ENCODE peak calls at places on chromosome 2, in four cellular contexts. A is IMR-90, V is H1, T is H9. M is an unnamed sample.

GRCh38 chr2:239904496-239904895 is 120.6 kb downstream of the NDUFA10 start:
- DNase-seq in A (no peak), V (no peak), T (no peak), M (no peak)

GRCh38 chr2:9065901-9066300 is 62.4 kb upstream of the MBOAT2 start:
- DNase-seq in A (no peak), V (no peak), T (no peak), M (no peak)

GRCh38 chr2:67048314-67048713 is 348.8 kb upstream of the ETAA1 start:
- DNase-seq in A (no peak), V (no peak), T (no peak), M (peak; percentile 37)

GRCh38 chr2:67043781-67044478 is 353.2 kb upstream of the ETAA1 start:
- DNase-seq in A (no peak), V (no peak), T (no peak), M (no peak)

GRCh38 chr2:9896216-9896615 is 52.9 kb downstream of the TAF1B start:
- DNase-seq in A (no peak), V (no peak), T (no peak), M (peak; percentile 30)

GRCh38 chr2:15173506-15173905 is 387.6 kb downstream of the NBAS start:
- DNase-seq in A (no peak), V (no peak), T (no peak), M (no peak)

GRCh38 chr2:129908721-129909373 is 70.6 kb upstream of the RAB6C start:
- DNase-seq in A (no peak), V (peak; percentile 47), T (peak; percentile 40), M (no peak)

GRCh38 chr2:152715854-152716428 is 1.3 kb downstream of the PRPF40A start:
- DNase-seq in A (peak; percentile 5), V (no peak), T (peak; percentile 57), M (peak; percentile 81)

GRCh38 chr2:162317910-162318279 is 589 bp downstream of the IFIH1 start:
- DNase-seq in A (no peak), V (no peak), T (peak; percentile 57), M (peak; percentile 25)

GRCh38 chr2:214410918-214411554 is at the start of gene VWC2L:
- DNase-seq in A (peak; percentile 76), V (peak; percentile 92), T (peak; percentile 88), M (peak; percentile 91)

GRCh38 chr2:150485114-150485870 is 2.2 kb downstream of the RND3 start:
- DNase-seq in A (peak; percentile 53), V (peak; percentile 77), T (peak; percentile 76), M (peak; percentile 88)

GRCh38 chr2:46749042-46749461 is 166.6 kb downstream of the MCFD2 start:
- DNase-seq in A (peak; percentile 88), V (no peak), T (no peak), M (peak; percentile 23)

GRCh38 chr2:222805591-222806304 is 55.1 kb upstream of the ACSL3 start:
- DNase-seq in A (no peak), V (no peak), T (no peak), M (peak; percentile 48)

GRCh38 chr2:174835797-174836255 is 71.6 kb upstream of the CHRNA1 start:
- DNase-seq in A (peak; percentile 97), V (no peak), T (no peak), M (peak; percentile 51)

GRCh38 chr2:238169708-238170251 is 11.0 kb downstream of the ERFE start:
- DNase-seq in A (peak; percentile 98), V (no peak), T (no peak), M (no peak)

GRCh38 chr2:216216951-216217903 is 108.1 kb downstream of the XRCC5 start:
- DNase-seq in A (peak; percentile 71), V (no peak), T (no peak), M (peak; percentile 88)

GRCh38 chr2:167489307-167489706 is 601.0 kb downstream of the XIRP2 start:
- DNase-seq in A (no peak), V (no peak), T (no peak), M (no peak)

GRCh38 chr2:239285071-239285931 is 115.5 kb downstream of the HDAC4 start:
- DNase-seq in A (no peak), V (no peak), T (no peak), M (no peak)

GRCh38 chr2:168639024-168639423 is 163.4 kb upstream of the NOSTRIN start:
- DNase-seq in A (no peak), V (no peak), T (no peak), M (no peak)

GRCh38 chr2:126666003-126666402 is 10.0 kb downstream of the GYPC start:
- DNase-seq in A (no peak), V (no peak), T (no peak), M (no peak)

GRCh38 chr2:236309669-236310029 is 45.4 kb upstream of the ASB18 start:
- DNase-seq in A (no peak), V (peak; percentile 77), T (peak; percentile 73), M (peak; percentile 65)

GRCh38 chr2:30915485-30915884 is 108.2 kb upstream of the CAPN13 start:
- DNase-seq in A (peak; percentile 0), V (peak; percentile 72), T (peak; percentile 79), M (peak; percentile 82)

GRCh38 chr2:55087930-55088329 is 37.7 kb upstream of the RTN4 start:
- DNase-seq in A (no peak), V (no peak), T (no peak), M (peak; percentile 72)

GRCh38 chr2:217077841-217078407 is 218.1 kb upstream of the TNP1 start:
- DNase-seq in A (peak; percentile 69), V (no peak), T (no peak), M (no peak)

GRCh38 chr2:84942964-84943421 is 28.0 kb upstream of the KCMF1 start:
- DNase-seq in A (peak; percentile 74), V (no peak), T (no peak), M (no peak)

GRCh38 chr2:27737676-27738348 is 33.7 kb upstream of the MRPL33 start:
- DNase-seq in A (peak; percentile 84), V (no peak), T (no peak), M (no peak)

GRCh38 chr2:73516033-73516432 is 126.2 kb downstream of the NAT8 start:
- DNase-seq in A (peak; percentile 12), V (no peak), T (no peak), M (no peak)

GRCh38 chr2:67600946-67601345 is 203.8 kb downstream of the ETAA1 start:
- DNase-seq in A (peak; percentile 73), V (no peak), T (no peak), M (no peak)

GRCh38 chr2:169715379-169716228 is 18.0 kb upstream of the KLHL23 start:
- DNase-seq in A (peak; percentile 41), V (no peak), T (no peak), M (no peak)

GRCh38 chr2:207674826-207675225 is 36.6 kb upstream of the CCNYL1 start:
- DNase-seq in A (no peak), V (no peak), T (peak; percentile 42), M (peak; percentile 34)

GRCh38 chr2:178177066-178177679 is 17.1 kb upstream of the OSBPL6 start:
- DNase-seq in A (peak; percentile 67), V (no peak), T (no peak), M (no peak)

GRCh38 chr2:164621761-164622105 is 451 bp upstream of the GRB14 start:
- DNase-seq in A (no peak), V (peak; percentile 59), T (peak; percentile 48), M (peak; percentile 61)

GRCh38 chr2:85734015-85734414 is 19.8 kb upstream of the ATOH8 start:
- DNase-seq in A (no peak), V (no peak), T (no peak), M (no peak)

GRCh38 chr2:23456881-23457760 is 72.1 kb downstream of the KLHL29 start:
- DNase-seq in A (peak; percentile 85), V (no peak), T (no peak), M (no peak)

DNA sequence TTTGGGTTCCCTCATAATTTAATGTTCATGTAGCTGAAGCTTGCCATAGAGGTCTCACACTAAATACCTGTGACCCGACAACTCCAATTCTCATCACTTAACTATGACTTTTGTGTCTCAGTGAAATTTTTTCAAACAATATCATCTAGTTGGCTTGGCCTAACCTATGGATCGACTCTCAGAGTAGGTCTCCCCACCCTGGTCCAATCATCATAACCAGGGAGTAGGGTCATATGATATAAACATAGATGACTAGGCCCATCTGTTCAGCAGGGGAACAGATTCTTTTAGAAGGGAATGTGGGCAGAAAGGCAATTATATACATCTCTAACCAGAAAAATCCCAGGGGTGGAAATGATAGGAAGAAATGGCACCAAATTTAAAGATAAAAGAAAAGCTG is 83.7 kb upstream of the SLC39A10 start:
- DNase-seq in A (peak; percentile 70), V (no peak), T (no peak), M (no peak)
- H3K18ac ChIP-seq in A (peak overlapping the region; percentile 11), V (no peak overlapping the region), T (no peak overlapping the region), M (no peak overlapping the region)

GRCh38 chr2:25650249-25650648 is 23.1 kb downstream of the DTNB start:
- DNase-seq in A (no peak), V (no peak), T (no peak), M (no peak)

GRCh38 chr2:25651782-25652455 is 21.5 kb downstream of the DTNB start:
- DNase-seq in A (no peak), V (no peak), T (no peak), M (no peak)

GRCh38 chr2:25654801-25655200 is 18.6 kb downstream of the DTNB start:
- DNase-seq in A (no peak), V (no peak), T (no peak), M (no peak)

GRCh38 chr2:25649790-25650189 is 23.6 kb downstream of the DTNB start:
- DNase-seq in A (no peak), V (no peak), T (no peak), M (no peak)

GRCh38 chr2:25651066-25651465 is 22.3 kb downstream of the DTNB start:
- DNase-seq in A (peak; percentile 56), V (no peak), T (no peak), M (no peak)
- H4K5ac ChIP-seq in A (no peak overlapping the region), V (no peak overlapping the region), T (no peak overlapping the region), M (no peak overlapping the region)

GRCh38 chr2:230954738-230955137 is 29.7 kb upstream of the GPR55 start:
- DNase-seq in A (no peak), V (no peak), T (no peak), M (no peak)

GRCh38 chr2:230955163-230955779 is 30.2 kb upstream of the GPR55 start:
- DNase-seq in A (no peak), V (no peak), T (no peak), M (no peak)

GRCh38 chr2:230952226-230952956 is 27.3 kb upstream of the GPR55 start:
- DNase-seq in A (no peak), V (no peak), T (no peak), M (no peak)

GRCh38 chr2:230951396-230951795 is 26.4 kb upstream of the GPR55 start:
- DNase-seq in A (no peak), V (no peak), T (no peak), M (no peak)

GRCh38 chr2:230953843-230954242 is 28.8 kb upstream of the GPR55 start:
- DNase-seq in A (no peak), V (no peak), T (no peak), M (no peak)
- H3K18ac ChIP-seq in A (no peak overlapping the region), V (no peak overlapping the region), T (no peak overlapping the region), M (no peak overlapping the region)

DNA sequence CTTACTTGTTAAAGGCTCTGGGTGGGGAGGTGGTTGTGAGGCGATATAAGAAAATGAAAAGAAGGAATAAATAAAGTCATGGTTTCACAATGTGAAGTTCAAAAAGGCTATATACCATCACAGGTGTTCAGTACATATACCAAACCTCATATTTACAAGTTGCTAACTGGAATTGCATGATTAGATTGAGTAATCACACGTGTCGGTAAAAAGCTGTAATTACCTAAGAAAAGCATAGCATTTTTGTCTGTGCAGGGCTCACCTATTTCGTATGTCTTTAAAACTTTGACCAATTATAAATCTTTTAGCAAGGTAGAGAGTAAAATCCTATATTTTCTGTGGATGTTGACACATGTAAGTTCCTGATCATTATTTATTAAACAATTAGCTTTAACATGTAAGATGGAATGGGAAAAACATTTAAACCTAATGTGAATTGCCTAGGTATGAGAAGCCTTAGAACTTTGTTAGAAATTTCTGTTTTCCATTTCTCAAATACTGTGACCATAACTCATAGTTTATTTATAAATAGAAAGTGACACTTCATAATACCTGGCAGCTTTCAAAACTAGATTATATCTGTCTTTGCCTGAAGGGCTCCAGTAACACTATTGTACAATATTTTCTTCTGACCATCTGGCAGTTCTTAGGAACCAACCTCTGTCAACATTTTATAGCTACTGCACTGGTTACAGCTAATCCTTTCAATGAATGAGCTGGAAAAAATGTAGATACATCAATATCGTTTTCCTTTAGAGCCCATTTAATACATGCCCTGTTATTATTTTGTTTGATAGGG is 237.2 kb downstream of the CAMKMT start:
- DNase-seq in A (no peak), V (no peak), T (no peak), M (no peak)
- H4K5ac ChIP-seq in A (no peak overlapping the region), V (no peak overlapping the region), T (no peak overlapping the region), M (no peak overlapping the region)

M was measured in mesendoderm.